ENCODE peak calls at places on chromosomes 13 and 19, in seven cellular contexts. D, Q, C, N, B, W and A are unnamed samples.
A peak's percentile ranks its signal among the peaks of the same experiment; 100 is the strongest.

GRCh38 chr19:30423481-30423880 is 51.3 kb downstream of the ZNF536 start:
- DNase-seq in N (no peak), W (no peak), D (no peak), Q (no peak), B (peak; percentile 83), C (no peak), A (no peak)

GRCh38 chr13:98632971-98633370 is 56.1 kb upstream of the STK24 start:
- DNase-seq in W (no peak), Q (no peak), C (no peak), B (no peak), N (no peak), D (no peak), A (no peak)

GRCh38 chr13:113216165-113217056 is 7.0 kb downstream of the CUL4A start:
- DNase-seq in Q (peak; percentile 56), D (peak; percentile 55), N (peak; percentile 45), W (no peak), B (no peak), C (peak; percentile 70), A (no peak)

GRCh38 chr13:110323172-110323851 is 16.2 kb downstream of the COL4A2 start:
- DNase-seq in B (no peak), C (peak; percentile 67), W (no peak), D (no peak), N (no peak), Q (no peak), A (no peak)

GRCh38 chr19:46537136-46538097 is 41.8 kb upstream of the PNMA8B start:
- DNase-seq in C (peak; percentile 79), N (no peak), Q (no peak), W (no peak), D (peak; percentile 37), B (peak; percentile 70), A (no peak)

GRCh38 chr19:45503909-45504308 is 3.4 kb upstream of the VASP start:
- DNase-seq in B (no peak), W (no peak), D (no peak), C (no peak), Q (no peak), N (no peak), A (no peak)

GRCh38 chr13:109332501-109333499 is 453.6 kb downstream of the IRS2 start:
- DNase-seq in N (no peak), D (no peak), C (peak; percentile 11), B (no peak), Q (no peak), W (no peak), A (no peak)

GRCh38 chr13:102359264-102359663 is 42.6 kb downstream of the FGF14 start:
- DNase-seq in Q (no peak), W (no peak), D (no peak), C (no peak), N (no peak), B (no peak), A (no peak)

GRCh38 chr13:26929971-26930730 is 169.6 kb upstream of the GPR12 start:
- DNase-seq in C (peak; percentile 92), Q (peak; percentile 54), W (no peak), D (peak; percentile 71), N (peak; percentile 39), B (peak; percentile 79), A (peak; percentile 28)

GRCh38 chr13:56720841-56721240 is 419.9 kb upstream of the PRR20A start:
- DNase-seq in B (no peak), N (no peak), Q (no peak), W (no peak), C (peak; percentile 21), D (no peak), A (no peak)

GRCh38 chr13:111977184-111977516 is 89.8 kb upstream of the SOX1 start:
- DNase-seq in Q (no peak), B (no peak), D (no peak), C (no peak), W (no peak), N (no peak), A (no peak)

GRCh38 chr19:44988896-44989563 is 12.2 kb upstream of the RELB start:
- DNase-seq in N (peak; percentile 52), Q (peak; percentile 26), C (peak; percentile 87), D (peak; percentile 80), B (peak; percentile 87), W (no peak), A (no peak)

GRCh38 chr13:113855012-113855921 is 8.6 kb downstream of the GAS6 start:
- DNase-seq in C (no peak), N (no peak), D (no peak), Q (no peak), W (no peak), B (no peak), A (no peak)

GRCh38 chr13:113291997-113292862 is 4.8 kb upstream of the LAMP1 start:
- DNase-seq in D (peak; percentile 52), N (no peak), Q (no peak), W (no peak), C (peak; percentile 49), B (peak; percentile 42), A (no peak)

GRCh38 chr13:60220072-60220471 is 56.3 kb upstream of the DIAPH3 start:
- DNase-seq in D (peak; percentile 66), Q (no peak), C (no peak), N (no peak), W (no peak), B (no peak), A (no peak)

GRCh38 chr13:36829753-36830152 is 10.7 kb downstream of the RFXAP start:
- DNase-seq in C (no peak), W (no peak), Q (no peak), N (no peak), B (peak; percentile 25), D (no peak), A (no peak)

GRCh38 chr19:925087-925911 is 536 bp upstream of the ARID3A start:
- DNase-seq in C (peak; percentile 92), Q (peak; percentile 72), B (peak; percentile 95), N (peak; percentile 82), W (no peak), D (peak; percentile 94), A (no peak)

DNA sequence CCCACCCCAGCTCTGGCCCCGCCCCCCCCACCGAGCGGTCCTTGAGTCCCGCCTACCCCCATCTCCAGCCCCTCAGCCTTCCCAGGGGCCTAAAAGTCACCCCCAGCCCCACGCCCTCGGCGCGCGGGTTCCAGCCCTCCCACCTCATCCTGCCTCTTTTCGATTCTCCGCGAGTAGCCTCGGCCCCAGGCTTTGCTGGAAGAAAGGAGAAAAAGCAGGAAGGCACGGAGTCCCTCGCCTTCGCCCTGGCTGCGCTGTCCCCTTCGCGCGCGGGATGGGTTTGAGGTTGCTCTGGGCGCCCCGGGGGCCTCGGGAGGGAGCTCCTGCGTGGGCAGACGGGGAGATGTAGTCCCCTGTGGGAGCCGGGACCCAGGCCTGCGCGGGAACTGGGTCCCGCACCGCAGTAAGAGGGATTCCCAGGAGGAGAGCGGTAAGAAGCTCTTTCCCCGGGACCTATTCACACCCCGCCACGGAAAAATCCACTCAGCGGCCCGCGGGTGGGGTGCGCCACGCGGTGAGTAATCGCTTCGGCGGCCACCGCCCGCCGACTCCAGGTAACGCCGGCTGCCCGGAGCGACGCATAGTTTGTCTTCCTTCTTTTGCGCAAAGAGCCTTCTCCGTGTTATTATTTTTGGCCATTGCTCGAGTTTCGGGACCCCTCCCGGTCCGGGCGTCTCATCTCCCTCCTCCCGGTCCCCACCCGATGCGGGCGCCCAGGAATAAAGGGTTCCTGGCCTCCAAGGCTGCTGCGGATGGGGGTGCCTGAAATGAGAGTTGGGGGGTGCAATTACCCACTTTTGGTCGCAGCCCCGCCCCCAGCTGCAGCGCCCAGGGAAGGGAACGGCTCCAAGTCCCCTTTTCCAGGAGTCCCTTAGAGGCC is 863 bp upstream of the CRLF1 start:
- DNase-seq in D (no peak), B (peak; percentile 32), N (no peak), C (peak; percentile 65), W (no peak), Q (no peak), A (no peak)
- H3K4me1 ChIP-seq in D (peaks cover 67% of the 10 kb centered on the region), B (peaks cover 14% of the 10 kb centered on the region), N (peaks cover 69% of the 10 kb centered on the region), C (peaks cover 59% of the 10 kb centered on the region), W (no peaks in the 10 kb centered on the region), Q (peaks cover 25% of the 10 kb centered on the region), A (peaks cover 7% of the 10 kb centered on the region)

GRCh38 chr19:17320435-17320834 is 11.1 kb downstream of the DDA1 start:
- DNase-seq in Q (no peak), D (no peak), W (no peak), N (no peak), B (no peak), C (no peak), A (no peak)
- TF ChIP-seq POLR2AphosphoS5 in Q (no peak), D (no peak), W (no peak), N (no peak), B (no peak), C (no peak), A (no peak)

DNA sequence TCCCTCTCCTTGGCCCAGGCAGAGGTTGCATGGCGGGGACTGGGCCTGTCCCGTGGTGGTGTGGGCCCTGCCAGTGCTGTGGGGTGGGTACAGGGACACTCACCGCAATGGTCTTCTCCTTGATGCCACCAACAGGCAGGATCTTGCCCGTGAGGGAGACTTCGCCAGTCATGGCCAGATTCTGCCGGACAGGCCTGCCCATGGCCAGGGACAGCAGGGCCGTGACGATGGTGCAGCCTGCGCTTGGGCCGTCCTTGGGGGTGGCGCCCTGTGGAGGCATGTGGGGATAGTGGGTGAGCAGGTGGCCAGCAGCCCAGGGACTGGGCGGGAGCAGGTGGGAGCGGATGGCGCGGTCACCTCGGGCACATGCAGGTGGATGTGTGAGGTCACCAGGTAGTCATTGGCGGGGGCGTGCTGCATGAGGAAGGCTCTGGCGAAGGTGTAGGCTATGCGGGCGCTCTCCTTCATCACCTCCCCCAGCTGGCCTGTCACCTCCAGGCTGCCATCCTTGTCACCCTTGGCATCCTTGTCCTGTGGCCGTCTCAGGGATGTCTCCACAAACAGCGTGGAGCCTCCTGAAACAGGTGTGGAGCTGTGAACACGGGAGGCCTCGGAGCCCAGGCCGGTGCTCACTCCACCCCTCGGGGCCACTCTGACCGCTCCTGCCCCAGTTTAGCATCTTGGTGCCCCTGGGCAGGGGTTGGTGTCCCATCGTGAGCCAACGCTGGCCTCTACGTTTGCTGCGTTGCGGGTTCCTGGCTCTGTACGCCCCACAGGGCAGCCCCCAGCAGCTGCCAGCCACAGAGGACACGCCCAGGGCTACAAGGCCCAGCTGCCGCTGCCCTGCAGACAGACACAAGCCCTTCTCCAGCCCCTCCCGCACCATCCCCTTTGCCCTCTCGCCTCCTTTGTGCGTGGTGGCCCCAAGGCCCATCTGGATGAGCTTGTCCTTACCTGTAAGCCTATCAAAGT is 3.4 kb downstream of the RPL36 start:
- DNase-seq in D (no peak), C (no peak), B (peak; percentile 31), Q (no peak), N (no peak), W (no peak), A (no peak)
- TF ChIP-seq REST in D (no peak), C (no peak), B (no peak), Q (no peak), N (no peak), W (no peak), A (no peak)

GRCh38 chr19:37309834-37310575 is 60.9 kb upstream of the ZNF527 start:
- DNase-seq in D (no peak), N (no peak), W (no peak), B (peak; percentile 32), Q (no peak), C (peak; percentile 64), A (no peak)
- H3K4me1 ChIP-seq in D (no peaks in the 10 kb centered on the region), N (peaks cover 7% of the 10 kb centered on the region), W (no peaks in the 10 kb centered on the region), B (peaks cover 9% of the 10 kb centered on the region), Q (no peaks in the 10 kb centered on the region), C (peaks cover 11% of the 10 kb centered on the region), A (peaks cover 7% of the 10 kb centered on the region)

GRCh38 chr19:48333467-48334384 is 8.4 kb downstream of the EMP3 start:
- DNase-seq in N (no peak), Q (peak; percentile 90), D (peak; percentile 95), B (peak; percentile 84), C (peak; percentile 95), W (peak; percentile 82), A (no peak)
- TF ChIP-seq POLR2AphosphoS5 in N (no peak), Q (peak; percentile 81), D (peak; percentile 47), B (no peak), C (peak; percentile 63), W (no peak), A (peak; percentile 38)